ENCODE peak calls at places on chromosomes 13 and 19, in seven cellular contexts. A is osteocyte, M is NAMALWA, L is ecto neural progenitor cell, U is nucleus accumbens, T is AG10803, S is Ammon's horn. Z is an unnamed sample.

GRCh38 chr13:84951128-84951527 is 848.1 kb downstream of the SLITRK6 start:
- DNase-seq in T (no peak), A (no peak), U (no peak), L (no peak), S (no peak), M (no peak), Z (no peak)

GRCh38 chr13:49569993-49570689 is 15.2 kb downstream of the RCBTB1 start:
- DNase-seq in M (no peak), U (no peak), L (no peak), S (no peak), A (no peak), T (no peak), Z (no peak)

GRCh38 chr19:31261651-31262331 is 87.4 kb downstream of the TSHZ3 start:
- DNase-seq in U (no peak), A (peak), T (peak), M (no peak), L (no peak), S (no peak), Z (no peak)

GRCh38 chr13:23724196-23724970 is 154.2 kb downstream of the TNFRSF19 start:
- DNase-seq in U (no peak), L (no peak), T (no peak), S (no peak), M (no peak), A (no peak), Z (no peak)

GRCh38 chr13:91389186-91389585 is 9.2 kb upstream of the GPC5 start:
- DNase-seq in L (no peak), S (no peak), A (no peak), U (no peak), M (no peak), T (no peak), Z (no peak)

GRCh38 chr19:6577410-6578125 is 13.4 kb downstream of the CD70 start:
- DNase-seq in U (no peak), L (no peak), T (peak), A (no peak), S (peak), M (peak), Z (no peak)

GRCh38 chr19:44747739-44748425 is 626 bp upstream of the BCL3 start:
- DNase-seq in S (peak), T (peak), U (no peak), A (peak), L (no peak), M (peak), Z (no peak)

GRCh38 chr13:73428137-73428536 is 369.3 kb downstream of the KLF5 start:
- DNase-seq in A (no peak), U (no peak), S (peak), M (no peak), L (no peak), T (peak), Z (no peak)

GRCh38 chr13:42487221-42487620 is 86.7 kb upstream of the TNFSF11 start:
- DNase-seq in T (no peak), L (no peak), M (no peak), A (no peak), U (no peak), S (no peak), Z (no peak)

GRCh38 chr13:78228211-78228610 is 309.6 kb upstream of the EDNRB start:
- DNase-seq in T (no peak), S (no peak), L (no peak), A (no peak), U (no peak), M (no peak), Z (no peak)

GRCh38 chr19:11873762-11874161 is 13.8 kb upstream of the ZNF69 start:
- DNase-seq in S (no peak), U (no peak), A (no peak), L (no peak), T (no peak), M (no peak), Z (no peak)

GRCh38 chr19:35738021-35738886 is 4.0 kb downstream of the IGFLR1 start:
- DNase-seq in L (no peak), U (no peak), M (no peak), T (no peak), A (no peak), S (no peak), Z (no peak)

GRCh38 chr13:73417012-73417615 is 358.3 kb downstream of the KLF5 start:
- DNase-seq in A (no peak), U (no peak), S (no peak), M (peak), L (no peak), T (peak), Z (no peak)

GRCh38 chr13:65260938-65261880 is 1968.9 kb downstream of the PCDH9 start:
- DNase-seq in L (no peak), S (peak), A (no peak), T (no peak), M (peak), U (no peak), Z (no peak)

GRCh38 chr19:33064117-33064777 is 441 bp downstream of the RHPN2 start:
- DNase-seq in A (no peak), U (no peak), M (peak), L (no peak), T (no peak), S (no peak), Z (peak)